ENCODE peak calls at places on chromosomes 16 and 17, in nine cellular contexts. T is spleen, I is breast epithelium, Z is Peyer's patch, E is prostate gland, V is right lobe of liver, M is tibial nerve, Y is body of pancreas, X is esophagus squamous epithelium. W is an unnamed sample.
A peak's percentile ranks its signal among the peaks of the same experiment; 100 is the strongest.

GRCh38 chr17:77332981-77333685 is 192.4 kb downstream of the SEC14L1 start:
- DNase-seq in E (no peak), I (peak; percentile 34), T (peak; percentile 43), V (no peak), M (peak; percentile 8), Z (no peak), Y (no peak), X (no peak), W (peak; percentile 13)

GRCh38 chr16:80583466-80583865 is 42.7 kb downstream of the DYNLRB2 start:
- DNase-seq in Y (peak; percentile 25), T (no peak), E (no peak), X (no peak), V (no peak), M (no peak), Z (no peak), I (no peak), W (no peak)

GRCh38 chr16:88611220-88611821 is 27.1 kb upstream of the IL17C start:
- DNase-seq in M (no peak), X (no peak), E (no peak), T (no peak), I (no peak), Y (no peak), Z (no peak), V (no peak), W (no peak)

GRCh38 chr16:6663668-6664067 is 669.0 kb upstream of the RBFOX1 start:
- DNase-seq in Z (no peak), Y (no peak), I (no peak), V (no peak), M (no peak), X (no peak), E (no peak), T (no peak), W (no peak)

GRCh38 chr17:46212634-46213435 is 19.6 kb upstream of the KANSL1 start:
- DNase-seq in V (no peak), T (no peak), I (no peak), E (peak; percentile 73), Z (no peak), X (no peak), Y (peak; percentile 90), M (peak; percentile 46), W (peak; percentile 62)

GRCh38 chr17:792277-792676 is 10.1 kb downstream of the MRM3 start:
- DNase-seq in E (no peak), V (no peak), Y (no peak), T (peak; percentile 17), Z (no peak), X (no peak), I (no peak), M (no peak), W (no peak)

GRCh38 chr17:75652934-75653549 is 13.9 kb downstream of the RECQL5 start:
- DNase-seq in X (no peak), V (peak; percentile 26), I (no peak), Z (no peak), T (no peak), M (no peak), Y (no peak), E (no peak), W (no peak)

GRCh38 chr16:18979936-18980335 is 3.8 kb upstream of the TMC7 start:
- DNase-seq in V (no peak), I (no peak), Z (no peak), X (no peak), E (no peak), T (peak; percentile 27), Y (no peak), M (no peak), W (no peak)

GRCh38 chr17:17042381-17042736 is at the start of gene MPRIP:
- DNase-seq in I (no peak), T (no peak), Y (no peak), X (no peak), V (no peak), M (no peak), E (no peak), Z (no peak), W (no peak)

GRCh38 chr17:17041018-17041521 is 1.2 kb upstream of the MPRIP start:
- DNase-seq in V (peak; percentile 66), X (no peak), E (no peak), I (peak; percentile 33), Y (peak; percentile 83), Z (peak; percentile 54), M (no peak), T (peak; percentile 73), W (no peak)

GRCh38 chr17:17039911-17040310 is 2.3 kb upstream of the MPRIP start:
- DNase-seq in T (no peak), Z (peak; percentile 31), X (no peak), Y (no peak), E (no peak), I (peak; percentile 17), M (no peak), V (peak; percentile 16), W (no peak)

GRCh38 chr17:17042851-17043667 is 802 bp downstream of the MPRIP start:
- DNase-seq in X (no peak), V (no peak), Y (peak; percentile 28), I (peak; percentile 48), Z (peak; percentile 69), E (no peak), M (no peak), T (peak; percentile 86), W (peak; percentile 26)

GRCh38 chr17:17041571-17042380 is 481 bp upstream of the MPRIP start:
- DNase-seq in T (peak; percentile 100), X (peak; percentile 90), V (peak; percentile 100), Z (peak; percentile 98), E (peak; percentile 99), Y (peak; percentile 100), I (peak; percentile 98), M (peak; percentile 98), W (peak; percentile 99)
- TF ChIP-seq POLR2A in T (no peak), X (no peak), V (peak; percentile 65), Z (no peak), E (peak; percentile 64), Y (no peak), I (no peak), M (no peak), W (peak; percentile 19)

GRCh38 chr16:4454618-4455017 is 19.8 kb downstream of the NMRAL1 start:
- DNase-seq in I (no peak), E (no peak), M (no peak), V (no peak), X (no peak), Z (no peak), T (no peak), Y (no peak), W (no peak)

GRCh38 chr16:4450430-4450829 is 24.0 kb downstream of the NMRAL1 start:
- DNase-seq in T (no peak), Z (no peak), M (no peak), E (no peak), X (no peak), I (no peak), V (no peak), Y (no peak), W (no peak)

GRCh38 chr16:4455081-4455480 is 19.3 kb downstream of the NMRAL1 start:
- DNase-seq in E (no peak), X (no peak), V (no peak), Z (no peak), I (no peak), M (no peak), T (no peak), Y (no peak), W (no peak)

GRCh38 chr16:4452674-4453073 is 21.8 kb downstream of the NMRAL1 start:
- DNase-seq in V (no peak), I (no peak), Z (no peak), Y (no peak), M (no peak), X (no peak), E (no peak), T (no peak), W (no peak)

DNA sequence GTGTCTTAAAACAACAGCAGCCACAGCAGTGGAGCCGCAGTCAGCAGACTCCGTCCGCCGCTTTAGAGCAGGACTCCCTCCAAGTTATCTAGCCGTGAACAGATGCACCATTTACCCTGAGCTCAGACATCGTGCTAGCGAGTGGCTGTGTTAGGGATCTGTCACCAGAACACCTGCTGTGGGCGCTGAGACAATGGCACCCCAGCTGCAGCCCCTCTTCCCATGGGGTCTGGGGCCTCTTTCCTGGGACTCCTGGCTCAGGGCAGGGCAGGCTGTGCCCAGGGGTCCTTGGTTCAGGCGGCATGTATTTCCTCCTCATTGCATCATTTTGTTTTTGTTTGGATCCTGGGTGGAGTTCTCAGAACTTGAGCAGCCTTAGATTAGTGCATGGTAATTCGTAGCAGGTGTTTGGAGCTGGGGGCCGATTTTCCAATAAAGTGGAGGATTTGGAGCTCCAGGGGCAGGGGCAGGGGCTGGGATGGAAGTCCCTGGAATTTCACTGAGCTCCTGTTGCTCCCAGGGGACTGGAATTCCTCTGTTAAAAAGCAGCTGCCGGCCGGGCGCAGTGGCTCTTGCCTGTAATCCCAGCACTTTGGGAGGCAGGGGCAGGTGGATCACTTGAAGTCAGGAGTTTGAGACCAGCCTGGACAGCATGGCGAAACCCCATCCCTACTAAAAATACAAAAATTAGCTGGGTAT is 23.4 kb downstream of the NMRAL1 start:
- DNase-seq in M (no peak), T (no peak), I (no peak), Y (no peak), E (no peak), V (no peak), X (no peak), Z (no peak), W (no peak)
- H3K4me1 ChIP-seq in M (no peaks in the 10 kb centered on the region), T (no peaks in the 10 kb centered on the region), I (no peaks in the 10 kb centered on the region), Y (no peaks in the 10 kb centered on the region), E (no peaks in the 10 kb centered on the region), V (no peaks in the 10 kb centered on the region), X (no peaks in the 10 kb centered on the region), Z (no peaks in the 10 kb centered on the region), W (no peaks in the 10 kb centered on the region)

GRCh38 chr17:57422574-57423164 is 166.3 kb downstream of the MSI2 start:
- DNase-seq in I (no peak), Z (no peak), M (no peak), E (no peak), Y (no peak), V (no peak), T (no peak), X (no peak), W (no peak)
- H3K27ac ChIP-seq in I (peak overlapping the region; percentile 10), Z (no peak overlapping the region), M (no peak overlapping the region), E (no peak overlapping the region), Y (no peak overlapping the region), V (no peak overlapping the region), T (no peak overlapping the region), X (no peak overlapping the region), W (no peak overlapping the region)

GRCh38 chr16:87389245-87389644 is 2.9 kb upstream of the MAP1LC3B start:
- DNase-seq in X (no peak), T (no peak), Z (no peak), M (no peak), I (no peak), E (no peak), Y (peak; percentile 66), V (no peak), W (no peak)

GRCh38 chr16:87390641-87391323 is 1.4 kb upstream of the MAP1LC3B start:
- DNase-seq in M (no peak), T (peak; percentile 83), E (no peak), I (no peak), Y (no peak), Z (no peak), V (no peak), X (no peak), W (no peak)

GRCh38 chr16:87391324-87391949 is 699 bp upstream of the MAP1LC3B start:
- DNase-seq in V (peak; percentile 85), Y (peak; percentile 68), I (peak; percentile 61), M (peak; percentile 57), X (no peak), T (peak; percentile 93), E (no peak), Z (peak; percentile 80), W (peak; percentile 71)

GRCh38 chr16:87388818-87389134 is 3.4 kb upstream of the MAP1LC3B start:
- DNase-seq in E (no peak), V (no peak), T (no peak), Z (no peak), I (no peak), Y (no peak), M (no peak), X (no peak), W (no peak)

DNA sequence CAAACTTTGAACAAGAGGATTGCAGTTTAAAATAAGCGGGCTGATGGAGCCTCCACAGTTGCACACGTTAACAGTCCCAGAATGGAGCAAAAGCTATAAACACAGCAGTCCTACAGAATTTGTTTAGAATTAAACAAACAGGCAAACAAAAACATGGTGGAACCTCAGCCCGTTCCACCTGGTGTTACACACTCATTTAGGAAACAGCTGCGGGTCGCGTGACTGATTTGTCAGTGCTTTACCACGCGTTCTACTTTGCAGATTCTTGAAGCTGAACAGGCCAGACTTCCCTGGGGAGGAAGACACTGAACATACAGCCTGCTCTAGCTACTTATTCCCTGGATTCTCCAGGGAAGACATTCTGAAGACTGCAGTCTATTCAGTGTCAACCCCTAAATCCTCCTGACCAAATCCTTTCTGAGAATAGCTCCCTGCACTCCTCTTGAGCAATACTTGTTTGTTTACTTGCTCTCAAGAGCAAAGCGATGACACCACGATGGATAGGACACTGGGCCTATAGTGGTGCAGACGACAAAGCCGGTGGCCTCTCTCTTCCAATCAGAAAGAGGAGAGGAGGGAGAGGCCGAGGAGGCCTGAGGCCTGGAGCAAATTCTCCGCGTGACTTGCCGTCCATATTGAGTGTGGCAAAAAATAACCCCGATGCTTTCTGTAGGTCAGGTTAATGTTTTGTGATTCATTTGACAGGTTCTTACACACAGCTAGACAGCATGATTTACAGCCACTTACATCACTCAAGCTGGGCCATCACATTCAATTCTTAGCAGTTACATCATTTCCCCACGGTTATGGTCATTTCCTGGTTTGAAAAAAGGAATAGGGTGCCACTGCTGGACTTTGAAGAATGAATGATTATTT is 4.0 kb upstream of the MAP1LC3B start:
- DNase-seq in Y (peak; percentile 99), I (peak; percentile 91), X (peak; percentile 75), Z (peak; percentile 86), V (peak; percentile 96), M (peak; percentile 83), T (peak; percentile 94), E (peak; percentile 98), W (peak; percentile 90)
- TF ChIP-seq POLR2A in Y (peak; percentile 80), I (peak; percentile 73), X (peak; percentile 32), Z (no peak), V (peak; percentile 69), M (peak; percentile 61), T (peak; percentile 6), E (peak; percentile 79), W (peak; percentile 93)

W was measured in uterus.